ENCODE peak calls at places on chromosomes 11 and 22, in ten cellular contexts. F is adrenal gland, V is K562, Q is A549, R is heart left ventricle, U is bronchial epithelial cell, A is RWPE1, N is GM20000, L is type B pancreatic cell, W is AG09319. I is an unnamed sample.

GRCh38 chr11:5204787-5205186 is 4.3 kb upstream of the OR51V1 start:
- DNase-seq in N (peak), W (peak), F (peak), U (peak), Q (peak), A (peak), R (no peak), V (peak), L (no peak), I (no peak)

GRCh38 chr11:33325456-33325855 is 68.3 kb downstream of the HIPK3 start:
- DNase-seq in Q (no peak), V (no peak), N (no peak), A (no peak), R (no peak), F (no peak), U (peak), L (no peak), W (no peak), I (no peak)

GRCh38 chr11:11821899-11822298 is 19.9 kb upstream of the USP47 start:
- DNase-seq in A (no peak), W (no peak), N (no peak), L (no peak), Q (no peak), V (no peak), F (no peak), R (no peak), U (no peak), I (no peak)

GRCh38 chr11:69497221-69497787 is 15.8 kb downstream of the LINC01488 start:
- DNase-seq in N (no peak), V (no peak), U (peak), R (peak), W (peak), Q (peak), A (peak), L (no peak), F (peak), I (no peak)

GRCh38 chr11:88363566-88364169 is 26.1 kb upstream of the CTSC start:
- DNase-seq in U (peak), Q (no peak), L (no peak), W (no peak), V (no peak), A (peak), F (no peak), N (no peak), R (no peak), I (no peak)

GRCh38 chr11:47289856-47290255 is 19.9 kb downstream of the MADD start:
- DNase-seq in U (no peak), Q (no peak), A (no peak), N (no peak), F (no peak), W (no peak), R (no peak), V (no peak), L (no peak), I (no peak)

GRCh38 chr22:24155597-24156145 is 25.6 kb upstream of the SUSD2 start:
- DNase-seq in R (peak), F (peak), U (peak), V (no peak), L (no peak), N (peak), W (peak), Q (peak), A (peak), I (peak)

GRCh38 chr22:35882226-35883027 is 146.2 kb downstream of the RBFOX2 start:
- DNase-seq in R (no peak), F (no peak), V (no peak), A (no peak), N (no peak), U (no peak), L (no peak), Q (no peak), W (no peak), I (no peak)

GRCh38 chr11:13465909-13466371 is 2.9 kb upstream of the BTBD10 start:
- DNase-seq in A (peak), R (no peak), V (peak), U (peak), F (peak), W (no peak), N (peak), Q (peak), L (no peak), I (no peak)

GRCh38 chr22:47294222-47294532 is 531.7 kb downstream of the TBC1D22A start:
- DNase-seq in N (no peak), U (no peak), W (no peak), F (peak), Q (no peak), V (no peak), L (no peak), A (no peak), R (no peak), I (peak)

GRCh38 chr11:61023086-61024035 is 51.9 kb downstream of the CD6 start:
- DNase-seq in A (no peak), W (no peak), L (no peak), V (no peak), Q (no peak), U (no peak), N (no peak), F (no peak), R (no peak), I (no peak)

GRCh38 chr11:18844753-18845367 is 53.3 kb upstream of the PTPN5 start:
- DNase-seq in W (no peak), N (peak), Q (peak), A (peak), U (peak), V (peak), F (peak), L (no peak), R (no peak), I (no peak)

GRCh38 chr22:38239101-38239761 is 33.6 kb downstream of the TMEM184B start:
- DNase-seq in N (no peak), Q (peak), U (peak), R (no peak), V (no peak), F (peak), A (peak), L (no peak), W (peak), I (no peak)

GRCh38 chr22:34960005-34960404 is 106.0 kb upstream of the ISX start:
- DNase-seq in W (no peak), Q (no peak), U (no peak), L (no peak), V (no peak), N (no peak), A (no peak), F (no peak), R (no peak), I (no peak)

GRCh38 chr22:24355574-24355973 is 71.8 kb upstream of the ADORA2A start:
- DNase-seq in F (no peak), R (no peak), A (peak), Q (no peak), U (no peak), L (no peak), V (no peak), N (no peak), W (no peak), I (no peak)

GRCh38 chr22:47115518-47115890 is 353.1 kb downstream of the TBC1D22A start:
- DNase-seq in L (no peak), V (no peak), W (no peak), R (no peak), N (no peak), Q (no peak), A (no peak), U (no peak), F (no peak), I (no peak)

GRCh38 chr11:59802639-59803176 is 7.9 kb downstream of the MRPL16 start:
- DNase-seq in R (no peak), N (peak), W (no peak), V (peak), Q (no peak), U (peak), A (peak), L (no peak), F (peak), I (no peak)

GRCh38 chr11:124897681-124898680 is at the start of gene ROBO4:
- DNase-seq in Q (no peak), N (no peak), W (peak), V (no peak), L (peak), U (peak), R (peak), A (peak), F (peak), I (no peak)

GRCh38 chr11:129728571-129728970 is 87.1 kb upstream of the TMEM45B start:
- DNase-seq in W (no peak), N (no peak), U (peak), L (no peak), R (no peak), V (no peak), Q (no peak), A (no peak), F (no peak), I (no peak)

GRCh38 chr11:27524155-27524554 is 17.6 kb upstream of the LIN7C start:
- DNase-seq in W (no peak), R (no peak), Q (no peak), A (peak), F (no peak), U (peak), V (peak), L (no peak), N (no peak), I (no peak)
- TF ChIP-seq CTCF in W (no peak), R (no peak), Q (no peak), A (no peak), F (no peak), U (no peak), V (peak), L (no peak), N (no peak), I (no peak)

GRCh38 chr11:103671143-103671651 is 365.2 kb upstream of the DDI1 start:
- DNase-seq in A (no peak), L (no peak), Q (no peak), F (no peak), R (no peak), U (no peak), V (no peak), W (no peak), N (no peak), I (no peak)
- TF ChIP-seq CTCF in A (no peak), L (peak), Q (no peak), F (no peak), R (no peak), U (no peak), V (no peak), W (no peak), N (no peak), I (no peak)

DNA sequence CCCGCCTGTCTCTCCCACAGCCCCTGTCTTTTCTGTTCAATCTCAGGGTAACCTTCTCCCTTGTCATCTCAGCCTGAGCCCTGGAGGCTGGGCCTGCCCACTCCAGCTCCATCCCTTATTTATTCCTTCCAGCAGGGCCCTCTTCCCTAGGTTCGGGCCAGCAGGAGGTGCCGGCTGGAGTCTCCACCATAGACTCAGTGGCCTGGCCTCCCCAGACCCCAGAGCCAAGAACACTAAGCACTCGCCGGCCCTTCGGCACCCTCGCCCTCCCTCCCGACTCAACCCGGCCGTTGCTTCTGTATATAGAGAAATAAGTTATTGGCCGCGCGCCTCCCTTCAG is 1.4 kb upstream of the RAB1B start:
- DNase-seq in R (no peak), L (no peak), V (no peak), A (no peak), Q (no peak), N (no peak), U (no peak), F (no peak), W (no peak), I (no peak)
- TF ChIP-seq CTCF in R (no peak), L (no peak), V (peak), A (no peak), Q (no peak), N (no peak), U (no peak), F (no peak), W (no peak), I (no peak)

DNA sequence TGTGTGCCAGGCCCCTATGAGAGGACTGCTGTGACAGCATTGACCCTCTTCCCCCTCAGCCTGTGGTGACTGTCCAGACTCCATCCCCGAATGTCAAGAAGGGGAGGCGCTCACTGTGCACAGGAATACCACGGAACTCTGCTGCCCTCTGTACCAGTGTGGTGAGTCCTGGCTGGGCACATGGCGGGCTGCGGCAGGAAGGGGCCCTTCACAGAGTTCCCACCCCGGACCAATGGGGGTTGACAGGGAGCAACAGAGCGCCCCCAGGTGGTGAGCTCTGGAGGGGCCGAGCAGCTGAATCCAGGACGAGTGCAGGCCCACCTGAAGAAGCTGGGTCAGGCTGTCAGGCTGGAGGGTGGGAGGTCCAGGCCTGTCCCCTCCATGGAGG is 83.8 kb upstream of the MYOD1 start:
- DNase-seq in A (no peak), U (no peak), N (no peak), L (no peak), V (no peak), Q (no peak), F (no peak), R (no peak), W (no peak), I (no peak)
- TF ChIP-seq CTCF in A (no peak), U (no peak), N (no peak), L (no peak), V (peak), Q (no peak), F (no peak), R (no peak), W (no peak), I (no peak)

DNA sequence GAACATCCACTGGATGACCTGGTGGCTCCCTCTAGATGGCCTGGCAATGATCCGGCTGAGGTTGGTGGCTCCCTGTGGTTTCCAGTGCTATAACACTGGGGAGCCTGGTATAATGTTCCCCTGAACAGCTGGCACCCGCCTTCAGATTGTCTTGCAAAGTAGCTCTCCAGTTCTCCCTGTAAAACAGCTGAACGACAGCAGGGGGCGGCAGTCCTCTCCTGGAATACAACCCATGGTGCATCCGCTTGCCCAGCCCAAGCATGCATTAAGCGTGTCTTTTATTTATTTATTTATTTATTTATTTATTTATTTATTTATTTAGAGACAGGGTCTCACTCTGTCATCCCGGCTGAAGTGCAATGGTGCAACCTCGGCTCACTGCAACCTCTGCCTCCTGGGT is 258.9 kb downstream of the BUD13 start:
- DNase-seq in L (peak), A (no peak), Q (no peak), R (no peak), V (peak), F (peak), W (no peak), N (peak), U (peak), I (no peak)
- TF ChIP-seq CTCF in L (peak), A (no peak), Q (peak), R (no peak), V (peak), F (no peak), W (peak), N (peak), U (peak), I (peak)

GRCh38 chr11:120245434-120245833 is 5.5 kb downstream of the POU2F3 start:
- DNase-seq in V (no peak), A (no peak), N (no peak), W (no peak), Q (no peak), F (no peak), R (no peak), L (no peak), U (no peak), I (no peak)
- TF ChIP-seq CTCF in V (no peak), A (no peak), N (no peak), W (no peak), Q (no peak), F (no peak), R (no peak), L (no peak), U (no peak), I (no peak)

GRCh38 chr11:1765871-1766718 is 2.4 kb upstream of the CTSD start:
- DNase-seq in R (no peak), F (no peak), U (no peak), Q (no peak), N (no peak), W (no peak), A (no peak), V (peak), L (no peak), I (no peak)
- TF ChIP-seq CTCF in R (no peak), F (no peak), U (peak), Q (no peak), N (peak), W (no peak), A (no peak), V (peak), L (peak), I (peak)

DNA sequence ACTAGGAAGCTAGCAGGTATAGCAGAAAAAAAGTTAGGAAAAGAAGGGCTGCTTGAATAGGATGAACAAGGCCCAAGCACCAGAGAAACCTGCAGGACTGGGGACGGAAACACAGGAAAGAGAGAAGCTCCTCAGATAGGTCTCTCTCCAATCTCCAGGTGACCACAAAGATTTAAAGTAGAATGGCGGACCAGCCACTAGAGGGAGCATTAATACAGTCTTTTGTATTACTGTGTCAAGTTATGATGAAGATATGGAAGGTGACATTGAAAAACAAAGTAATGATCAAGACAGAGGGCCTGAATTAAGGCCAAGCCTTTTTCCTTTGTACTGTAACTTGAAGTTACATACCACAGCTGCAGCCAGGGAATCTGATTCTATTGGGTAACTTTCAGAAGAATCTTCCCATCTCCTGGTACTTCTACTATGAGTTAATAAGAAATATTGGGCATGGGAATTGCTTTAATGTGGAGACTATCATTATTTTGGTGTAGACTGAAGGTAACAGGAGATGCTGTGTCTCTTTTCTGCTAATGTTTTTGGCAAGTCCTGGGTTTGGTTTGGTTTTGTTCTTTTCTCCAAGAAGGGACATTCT is 33.8 kb downstream of the OR2AG2 start:
- DNase-seq in V (peak), A (peak), Q (peak), L (no peak), R (no peak), W (no peak), N (peak), U (peak), F (peak), I (no peak)
- TF ChIP-seq CTCF in V (peak), A (peak), Q (peak), L (peak), R (peak), W (peak), N (peak), U (peak), F (peak), I (peak)

GRCh38 chr22:26169312-26170111 is at the start of gene SEZ6L:
- DNase-seq in U (no peak), L (no peak), V (no peak), R (peak), Q (no peak), F (peak), A (no peak), W (no peak), N (peak), I (peak)

GRCh38 chr22:26172389-26172990 is 3.2 kb downstream of the SEZ6L start:
- DNase-seq in V (peak), F (peak), U (peak), Q (peak), R (peak), W (no peak), L (no peak), N (peak), A (peak), I (no peak)

GRCh38 chr22:26168934-26169311 is 339 bp upstream of the SEZ6L start:
- DNase-seq in U (no peak), W (no peak), N (no peak), V (no peak), R (peak), F (no peak), Q (no peak), A (no peak), L (no peak), I (no peak)

GRCh38 chr22:26170112-26170492 is 840 bp downstream of the SEZ6L start:
- DNase-seq in W (no peak), N (no peak), V (no peak), Q (no peak), F (no peak), A (no peak), L (no peak), U (no peak), R (no peak), I (no peak)

GRCh38 chr22:26170795-26171194 is 1.5 kb downstream of the SEZ6L start:
- DNase-seq in W (no peak), V (peak), Q (no peak), U (no peak), R (no peak), A (peak), L (no peak), F (peak), N (peak), I (no peak)
- TF ChIP-seq CTCF in W (no peak), V (peak), Q (no peak), U (no peak), R (no peak), A (no peak), L (peak), F (no peak), N (no peak), I (no peak)